ENCODE peak calls at places on chromosomes 12 and 14, in six cellular contexts. B is fibroblast of mammary gland; L is breast epithelium; S is heart right ventricle; J is CD8-positive, alpha-beta T cell; P is HepG2. F is an unnamed sample.

GRCh38 chr14:61526405-61527312 is 168.7 kb upstream of the HIF1A start:
- DNase-seq in B (no peak), L (peak; percentile 92), S (peak; percentile 54), J (no peak), P (peak; percentile 88), F (no peak)

GRCh38 chr14:34623506-34623905 is 6.4 kb downstream of the SNX6 start:
- DNase-seq in B (no peak), L (no peak), S (no peak), J (no peak), P (no peak), F (peak; percentile 25)

GRCh38 chr12:49580572-49581535 is 12.9 kb upstream of the MCRS1 start:
- DNase-seq in B (peak; percentile 73), L (no peak), S (peak; percentile 45), J (peak; percentile 57), P (peak; percentile 83), F (peak; percentile 85)

GRCh38 chr12:5187136-5187535 is 143.5 kb downstream of the KCNA5 start:
- DNase-seq in B (no peak), L (no peak), S (no peak), J (no peak), P (no peak), F (no peak)

GRCh38 chr12:112198120-112198733 is 72.9 kb downstream of the TRAFD1 start:
- DNase-seq in B (peak; percentile 57), L (no peak), S (peak; percentile 26), J (peak; percentile 43), P (peak; percentile 64), F (peak; percentile 83)

GRCh38 chr12:1518763-1519516 is 75.4 kb downstream of the FBXL14 start:
- DNase-seq in B (peak; percentile 92), L (peak; percentile 52), S (no peak), J (no peak), P (peak; percentile 66), F (peak; percentile 86)

GRCh38 chr12:29521951-29522350 is 24.5 kb upstream of the OVCH1 start:
- DNase-seq in B (no peak), L (no peak), S (no peak), J (no peak), P (no peak), F (peak; percentile 78)

GRCh38 chr12:80099259-80099658 is at the start of gene OTOGL:
- DNase-seq in B (no peak), L (no peak), S (no peak), J (no peak), P (no peak), F (no peak)

GRCh38 chr14:33676135-33676566 is 274.7 kb downstream of the EGLN3 start:
- DNase-seq in B (peak; percentile 57), L (no peak), S (peak; percentile 24), J (no peak), P (peak; percentile 60), F (peak; percentile 81)

GRCh38 chr12:81468206-81468605 is 290.9 kb downstream of the PPFIA2 start:
- DNase-seq in B (peak; percentile 77), L (no peak), S (no peak), J (no peak), P (no peak), F (peak; percentile 50)

GRCh38 chr12:79360936-79361335 is 329.8 kb downstream of the PAWR start:
- DNase-seq in B (no peak), L (no peak), S (no peak), J (no peak), P (no peak), F (no peak)

GRCh38 chr12:106302401-106303201 is at the start of gene TCP11L2:
- DNase-seq in B (peak; percentile 58), L (peak; percentile 87), S (peak; percentile 93), J (peak; percentile 92), P (peak; percentile 49), F (peak; percentile 81)

GRCh38 chr12:9341260-9341585 is 133.0 kb upstream of the PZP start:
- DNase-seq in B (no peak), L (no peak), S (no peak), J (no peak), P (no peak), F (no peak)

GRCh38 chr12:126295652-126296051 is 1230.4 kb downstream of the AACS start:
- DNase-seq in B (no peak), L (no peak), S (no peak), J (no peak), P (no peak), F (no peak)

GRCh38 chr14:54194501-54194900 is 202.3 kb upstream of the CDKN3 start:
- DNase-seq in B (no peak), L (no peak), S (no peak), J (no peak), P (no peak), F (peak; percentile 58)

GRCh38 chr12:62006076-62006732 is 254.0 kb upstream of the USP15 start:
- DNase-seq in B (peak; percentile 48), L (no peak), S (no peak), J (peak; percentile 18), P (peak; percentile 34), F (peak; percentile 66)

GRCh38 chr12:104063712-104064030 is 660 bp upstream of the HCFC2 start:
- DNase-seq in B (peak; percentile 48), L (no peak), S (no peak), J (no peak), P (no peak), F (peak; percentile 68)

GRCh38 chr14:24135834-24136683 is at the start of gene PSME1:
- DNase-seq in B (peak; percentile 76), L (peak; percentile 95), S (peak; percentile 96), J (peak; percentile 94), P (peak; percentile 93), F (peak; percentile 90)

GRCh38 chr12:6553051-6553868 is 2.6 kb downstream of the IFFO1 start:
- DNase-seq in B (peak; percentile 94), L (no peak), S (no peak), J (no peak), P (no peak), F (peak; percentile 63)

DNA sequence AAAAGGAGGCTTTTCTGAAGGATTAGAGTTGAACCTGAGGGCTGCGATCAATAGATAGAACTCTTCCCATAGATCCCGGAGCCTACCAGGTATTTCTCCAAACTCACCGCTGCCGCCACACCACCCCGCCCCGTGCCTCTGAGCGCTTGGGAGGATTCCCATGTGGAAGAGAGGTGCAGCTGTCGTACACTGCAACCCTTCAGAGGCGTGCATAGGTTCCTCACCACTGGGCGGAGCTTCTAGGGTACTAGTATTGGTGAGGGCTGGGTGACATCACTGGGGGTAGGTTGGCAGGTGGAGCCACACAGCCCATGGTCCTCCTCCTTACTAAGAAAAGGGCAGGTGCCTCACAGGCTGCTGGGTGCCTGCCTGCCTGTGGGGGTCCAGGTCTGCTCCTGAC is 127.0 kb downstream of the TSPAN9 start:
- DNase-seq in B (no peak), L (no peak), S (no peak), J (no peak), P (no peak), F (no peak)
- TF ChIP-seq CTCF in B (no peak), L (no peak), S (no peak), J (no peak), P (no peak), F (no peak)

GRCh38 chr12:123149828-123150272 is 1.0 kb downstream of the PITPNM2 start:
- DNase-seq in B (no peak), L (no peak), S (no peak), J (no peak), P (no peak), F (no peak)
- H3K4me3 ChIP-seq in B (peak overlapping the region; percentile 53), L (peak overlapping the region; percentile 75), S (peak overlapping the region; percentile 58), J (peak overlapping the region; percentile 56), P (peak overlapping the region; percentile 72), F (peak overlapping the region; percentile 68)

GRCh38 chr12:120490284-120490683 is 5.6 kb upstream of the DYNLL1 start:
- DNase-seq in B (no peak), L (no peak), S (no peak), J (no peak), P (no peak), F (no peak)

GRCh38 chr12:120489018-120489417 is 6.9 kb upstream of the DYNLL1 start:
- DNase-seq in B (peak; percentile 60), L (no peak), S (no peak), J (no peak), P (no peak), F (no peak)

GRCh38 chr12:120495189-120495722 is 657 bp upstream of the DYNLL1 start:
- DNase-seq in B (no peak), L (no peak), S (no peak), J (no peak), P (no peak), F (peak; percentile 11)

GRCh38 chr12:120488057-120488660 is 7.8 kb upstream of the DYNLL1 start:
- DNase-seq in B (no peak), L (no peak), S (no peak), J (no peak), P (no peak), F (no peak)

DNA sequence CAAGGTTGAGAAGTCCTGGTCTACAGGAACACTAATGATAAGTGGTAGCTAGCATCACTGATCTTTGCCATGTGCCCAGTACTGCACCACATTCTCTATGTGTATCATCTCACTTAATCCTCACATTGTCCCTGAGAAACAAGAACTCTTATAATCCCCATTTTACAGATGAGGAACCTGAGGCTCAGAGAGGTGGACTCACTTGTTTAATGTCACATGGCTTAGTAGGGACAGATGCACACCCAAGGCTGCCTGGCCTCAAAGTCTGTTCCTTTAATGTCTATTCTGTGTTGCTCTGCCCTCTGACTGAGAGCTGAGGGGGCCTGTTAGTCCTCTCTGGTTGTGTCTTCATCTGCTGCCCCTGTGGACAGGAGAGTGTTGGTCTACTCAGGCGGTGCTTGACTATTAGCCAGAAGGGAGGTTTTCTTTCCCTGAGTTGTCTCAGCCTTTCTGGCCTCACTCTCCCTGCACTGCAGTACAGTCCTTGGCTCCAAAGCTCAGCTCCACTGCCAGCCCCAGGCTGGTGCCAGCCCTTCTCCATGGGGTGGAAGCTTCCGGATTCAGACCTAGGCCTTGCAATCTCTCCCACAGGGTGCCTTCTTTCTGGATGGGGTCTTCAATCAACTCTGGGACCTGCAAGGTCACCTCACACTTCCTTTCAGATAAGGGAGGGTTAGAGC is 4.9 kb upstream of the DYNLL1 start:
- DNase-seq in B (no peak), L (no peak), S (peak; percentile 45), J (no peak), P (no peak), F (no peak)
- TF ChIP-seq CTCF in B (no peak), L (no peak), S (no peak), J (no peak), P (no peak), F (no peak)

GRCh38 chr12:26113853-26114719 is 10.8 kb downstream of the BHLHE41 start:
- DNase-seq in B (peak; percentile 86), L (peak; percentile 90), S (peak; percentile 94), J (peak; percentile 67), P (peak; percentile 88), F (peak; percentile 91)

GRCh38 chr12:26114720-26115406 is 10.0 kb downstream of the BHLHE41 start:
- DNase-seq in B (no peak), L (no peak), S (no peak), J (no peak), P (no peak), F (no peak)

GRCh38 chr12:26113194-26113654 is 11.6 kb downstream of the BHLHE41 start:
- DNase-seq in B (no peak), L (no peak), S (peak; percentile 4), J (no peak), P (no peak), F (no peak)

GRCh38 chr12:26112232-26112631 is 12.6 kb downstream of the BHLHE41 start:
- DNase-seq in B (no peak), L (no peak), S (no peak), J (no peak), P (no peak), F (no peak)

DNA sequence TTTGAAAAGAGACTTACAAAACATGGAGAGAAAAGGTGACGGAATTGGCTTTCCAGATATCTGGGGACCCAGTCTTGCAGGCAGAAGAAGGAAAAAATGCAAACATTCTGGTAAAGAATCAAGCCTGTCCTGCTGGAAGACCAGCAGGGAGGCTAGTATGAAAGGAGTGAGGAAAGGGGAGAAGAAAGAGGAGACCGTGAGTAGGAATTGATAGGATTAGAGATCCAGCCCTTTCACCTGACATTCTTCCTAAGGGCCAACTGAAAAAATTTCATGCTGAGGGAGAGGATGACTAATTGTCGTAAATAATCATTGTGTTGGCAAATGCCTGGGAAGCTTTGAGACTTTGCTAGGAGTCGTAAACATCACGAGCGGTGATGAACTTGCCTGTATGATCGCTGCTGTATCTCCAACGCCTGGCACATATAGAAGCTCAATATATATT is 12.1 kb downstream of the BHLHE41 start:
- DNase-seq in B (peak; percentile 45), L (no peak), S (no peak), J (no peak), P (no peak), F (no peak)
- H3K4me3 ChIP-seq in B (no peak overlapping the region), L (no peak overlapping the region), S (no peak overlapping the region), J (no peak overlapping the region), P (no peak overlapping the region), F (no peak overlapping the region)